ENCODE peak calls at places on chromosomes 16 and 17, in nine cellular contexts. V, X, M, C, J, S, D, Y and K are unnamed samples.

GRCh38 chr16:20303012-20303411 is 24.3 kb downstream of the GP2 start:
- DNase-seq in Y (no peak), V (no peak), X (no peak), M (no peak), S (no peak), C (no peak), J (no peak), D (no peak), K (no peak)

GRCh38 chr17:49361129-49361901 is 735 bp downstream of the ZNF652 start:
- DNase-seq in Y (peak), M (peak), C (peak), V (no peak), S (peak), X (peak), D (peak), J (peak), K (peak)

GRCh38 chr16:80938035-80938927 is 68.4 kb downstream of the CMC2 start:
- DNase-seq in V (no peak), C (no peak), S (no peak), X (no peak), D (peak), M (no peak), J (peak), Y (peak), K (peak)

GRCh38 chr17:429589-429988 is 77.0 kb upstream of the RPH3AL start:
- DNase-seq in V (no peak), D (no peak), X (no peak), J (no peak), C (no peak), M (no peak), S (no peak), Y (no peak), K (no peak)

GRCh38 chr16:83393196-83393981 is 414.4 kb upstream of the HSBP1 start:
- DNase-seq in V (no peak), J (no peak), S (no peak), Y (no peak), C (no peak), M (no peak), X (no peak), D (peak), K (peak)

GRCh38 chr16:67443299-67443698 is 12.4 kb downstream of the HSD11B2 start:
- DNase-seq in D (no peak), S (no peak), J (no peak), Y (peak), C (no peak), M (no peak), X (no peak), V (no peak), K (no peak)

GRCh38 chr16:85878875-85879274 is 20.1 kb upstream of the IRF8 start:
- DNase-seq in V (no peak), J (peak), D (peak), M (no peak), Y (peak), X (no peak), C (no peak), S (no peak), K (peak)

GRCh38 chr16:55056585-55057520 is 126.2 kb downstream of the IRX5 start:
- DNase-seq in D (peak), C (peak), J (no peak), S (peak), X (no peak), M (no peak), V (no peak), Y (peak), K (peak)

GRCh38 chr17:37743612-37743874 is 1.3 kb downstream of the HNF1B start:
- DNase-seq in C (no peak), D (no peak), M (no peak), S (peak), X (peak), V (peak), Y (no peak), J (no peak), K (no peak)

DNA sequence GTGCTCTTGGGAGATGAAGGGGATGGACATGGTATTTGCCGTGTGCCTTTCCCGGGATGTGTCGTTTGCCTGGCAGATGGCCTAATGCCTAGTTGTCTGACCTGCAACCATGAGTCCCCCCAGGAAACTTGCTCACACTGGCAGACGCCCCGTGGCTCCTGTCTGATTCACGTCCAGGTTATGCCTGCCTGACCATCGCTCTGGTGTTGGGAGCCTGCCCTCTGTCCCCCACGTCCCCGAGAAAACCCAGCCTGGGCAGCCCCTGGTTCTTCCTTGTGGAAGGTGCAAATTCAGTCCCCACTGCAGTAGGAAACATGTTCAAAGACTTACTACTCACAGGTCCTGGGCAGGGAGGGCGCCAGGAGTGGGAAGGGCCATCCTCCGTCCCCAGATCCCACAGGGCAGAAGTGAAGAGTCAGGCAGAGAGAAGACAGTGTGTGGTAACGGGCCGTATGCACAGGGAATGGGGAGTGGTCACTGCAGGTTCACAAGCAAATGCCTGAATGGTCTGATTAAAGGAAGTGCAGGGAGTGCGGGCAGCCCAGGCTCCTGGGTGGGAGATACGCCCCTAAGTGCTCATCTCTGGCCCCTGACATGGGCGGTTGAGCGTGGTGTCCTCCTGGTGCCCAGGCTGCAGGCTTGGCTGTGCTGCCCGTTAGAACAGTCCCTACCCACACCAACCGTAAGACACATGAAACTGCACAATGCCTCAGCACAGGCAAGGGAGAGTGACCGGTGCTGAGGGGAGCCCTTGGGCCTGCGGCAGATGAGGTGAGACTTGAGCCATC is 4.2 kb upstream of the SNAI3 start:
- DNase-seq in D (no peak), V (peak), J (no peak), C (no peak), Y (no peak), X (no peak), S (no peak), M (no peak), K (no peak)
- TF ChIP-seq CTCF in D (no peak), V (no peak), J (no peak), C (no peak), Y (no peak), X (no peak), S (no peak), M (no peak), K (no peak)

GRCh38 chr17:64401941-64402340 is 11.3 kb upstream of the PECAM1 start:
- DNase-seq in J (no peak), M (no peak), S (no peak), Y (no peak), D (no peak), X (no peak), C (no peak), V (no peak), K (no peak)

GRCh38 chr17:64399767-64400156 is 9.1 kb upstream of the PECAM1 start:
- DNase-seq in C (no peak), D (no peak), Y (no peak), J (no peak), V (no peak), M (no peak), X (no peak), S (no peak), K (no peak)

GRCh38 chr17:64402469-64402868 is 11.8 kb upstream of the PECAM1 start:
- DNase-seq in D (no peak), J (no peak), C (no peak), V (no peak), Y (no peak), S (no peak), X (no peak), M (no peak), K (no peak)

GRCh38 chr17:64400644-64401043 is 10.0 kb upstream of the PECAM1 start:
- DNase-seq in J (no peak), D (no peak), M (no peak), V (no peak), C (no peak), Y (no peak), S (no peak), X (no peak), K (no peak)

GRCh38 chr17:64401244-64401860 is 10.7 kb upstream of the PECAM1 start:
- DNase-seq in M (no peak), J (no peak), Y (no peak), C (no peak), S (no peak), V (no peak), D (no peak), X (no peak), K (no peak)
- TF ChIP-seq CTCF in M (no peak), J (no peak), Y (no peak), C (no peak), S (no peak), V (no peak), D (no peak), X (no peak), K (no peak)

DNA sequence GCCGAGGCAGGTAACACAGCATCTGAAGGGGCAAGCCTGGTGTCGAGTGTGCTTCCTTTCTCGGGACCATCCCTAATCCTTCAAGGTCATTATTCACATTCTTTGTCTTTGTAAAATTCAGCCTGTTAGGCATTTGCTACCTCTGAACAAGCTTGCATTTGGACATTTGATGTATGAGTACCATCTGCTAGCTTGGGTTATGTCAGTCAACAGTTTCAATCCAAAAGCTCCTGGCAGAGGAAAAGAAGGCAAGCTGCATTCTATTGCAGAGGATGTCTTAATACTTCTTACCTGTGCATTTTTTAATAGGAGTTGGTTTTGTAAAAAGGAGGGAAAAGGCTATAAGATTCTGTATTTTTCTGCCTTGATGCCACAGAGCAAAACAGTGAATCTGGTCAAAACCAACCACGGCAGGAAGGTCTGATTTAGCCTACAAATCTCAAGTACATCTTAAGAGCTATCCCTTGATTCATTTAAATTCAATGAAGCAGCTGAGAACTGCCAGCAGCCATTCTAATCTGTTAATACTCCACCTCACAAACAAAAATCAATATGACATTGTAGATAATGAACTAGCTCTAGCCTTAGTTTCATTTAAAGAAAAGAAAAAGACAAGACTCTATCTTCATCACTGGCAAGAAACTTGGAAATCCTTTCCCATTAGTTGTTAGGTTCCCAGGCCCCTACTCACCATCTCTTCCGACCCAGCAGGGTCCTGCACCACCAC is 39.0 kb downstream of the TEX2 start:
- DNase-seq in X (no peak), M (no peak), S (no peak), V (no peak), Y (no peak), C (no peak), J (no peak), D (no peak), K (no peak)
- TF ChIP-seq CTCF in X (no peak), M (no peak), S (no peak), V (no peak), Y (no peak), C (no peak), J (no peak), D (no peak), K (no peak)

GRCh38 chr17:55549140-55549539 is 37.9 kb upstream of the SMIM36 start:
- DNase-seq in X (no peak), D (no peak), C (no peak), V (no peak), S (no peak), J (no peak), Y (no peak), M (no peak), K (peak)
- TF ChIP-seq CTCF in X (no peak), D (peak), C (peak), V (no peak), S (peak), J (peak), Y (peak), M (peak), K (no peak)

GRCh38 chr17:45147581-45148182 is 593 bp upstream of the HEXIM1 start:
- DNase-seq in S (peak), V (peak), M (peak), D (peak), X (peak), Y (peak), C (peak), J (peak), K (peak)

GRCh38 chr17:45149037-45149668 is 878 bp downstream of the HEXIM1 start:
- DNase-seq in J (peak), D (peak), S (peak), M (peak), C (peak), V (peak), Y (peak), X (peak), K (peak)

GRCh38 chr17:45149669-45150603 is 1.7 kb downstream of the HEXIM1 start:
- DNase-seq in X (peak), M (peak), Y (peak), J (peak), S (peak), D (peak), V (peak), C (no peak), K (peak)

GRCh38 chr17:45147102-45147580 is 1.1 kb upstream of the HEXIM1 start:
- DNase-seq in S (peak), X (no peak), D (peak), V (peak), M (no peak), Y (peak), J (no peak), C (no peak), K (no peak)

GRCh38 chr17:45148183-45149036 is at the start of gene HEXIM1:
- DNase-seq in V (peak), C (peak), Y (peak), M (peak), J (peak), D (peak), S (peak), X (peak), K (peak)
- TF ChIP-seq CTCF in V (no peak), C (no peak), Y (no peak), M (no peak), J (no peak), D (no peak), S (no peak), X (no peak), K (no peak)

DNA sequence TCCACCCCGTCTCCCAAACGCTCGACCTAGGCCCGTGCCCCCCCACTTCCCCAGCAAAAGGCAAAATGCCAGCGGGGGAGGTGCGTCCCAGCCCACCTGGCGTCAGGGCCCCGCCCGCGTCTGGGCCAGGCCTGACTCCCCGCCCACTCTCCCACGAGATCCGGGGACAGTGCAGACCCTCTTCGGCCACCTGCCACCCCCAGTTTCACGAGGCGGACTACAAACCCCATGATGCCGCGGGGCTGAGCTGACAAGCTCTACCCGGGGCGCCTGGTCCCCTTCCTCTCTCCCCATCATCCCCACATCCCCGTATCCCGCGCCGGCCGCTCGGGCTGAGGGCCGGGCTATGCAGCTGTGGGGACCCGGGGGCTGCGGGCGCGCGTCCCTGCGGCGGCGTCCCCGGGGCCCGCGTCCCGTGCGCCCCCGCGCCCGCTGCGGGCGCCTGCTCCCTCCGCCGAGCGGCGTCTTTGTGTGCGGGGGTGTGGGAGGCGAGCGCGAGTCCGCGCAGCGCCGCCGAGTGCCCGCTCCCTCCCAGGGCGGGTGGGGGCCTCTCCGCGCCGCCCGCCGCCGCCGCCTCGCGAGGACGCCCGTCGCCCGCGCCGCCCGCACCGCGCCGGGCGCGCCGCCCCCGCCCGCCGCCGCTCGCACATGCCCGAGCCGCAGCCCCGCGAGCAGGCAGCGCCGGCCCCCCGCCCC is at the start of gene ANKRD13B:
- DNase-seq in M (no peak), Y (peak), D (no peak), J (no peak), S (no peak), X (no peak), C (peak), V (peak), K (peak)
- TF ChIP-seq CTCF in M (peak), Y (no peak), D (no peak), J (no peak), S (no peak), X (no peak), C (no peak), V (no peak), K (no peak)